ENCODE peak calls at places on chromosomes 13 and 19, in eight cellular contexts. One of them, this sample, is unnamed.

GRCh38 chr13:44068737-44069136 is 189.0 kb downstream of the LACC1 start:
- DNase-seq in HuH-7: no peak
- DNase-seq in lower leg skin: no peak
- DNase-seq in GOT3: no peak
- DNase-seq in NCI-H446: no peak
- DNase-seq in stimulated activated CD4-positive, alpha-beta T cell treated with anti-CD3 and anti-CD28 coated beads, Interleukin-1b, Interleukin-23, amount 100 ng/mL, for 24 hours: no peak
- DNase-seq in cardiac muscle cell: peak; percentile 50
- DNase-seq in activated CD4-positive, alpha-beta memory T cell treated with anti-CD3 and anti-CD28 coated beads, Interleukin-2, amount 10 ng/mL, durations not matched to agents 7 days and 5 days: no peak
- DNase-seq in this sample: no peak

GRCh38 chr13:60009300-60010248 is 154.2 kb downstream of the DIAPH3 start:
- DNase-seq in HuH-7: peak; percentile 17
- DNase-seq in lower leg skin: peak; percentile 56
- DNase-seq in GOT3: no peak
- DNase-seq in NCI-H446: no peak
- DNase-seq in stimulated activated CD4-positive, alpha-beta T cell treated with anti-CD3 and anti-CD28 coated beads, Interleukin-1b, Interleukin-23, amount 100 ng/mL, for 24 hours: no peak
- DNase-seq in cardiac muscle cell: no peak
- DNase-seq in activated CD4-positive, alpha-beta memory T cell treated with anti-CD3 and anti-CD28 coated beads, Interleukin-2, amount 10 ng/mL, durations not matched to agents 7 days and 5 days: no peak
- DNase-seq in this sample: no peak

GRCh38 chr19:4014541-4015491 is 7.3 kb downstream of the PIAS4 start:
- DNase-seq in HuH-7: no peak
- DNase-seq in lower leg skin: no peak
- DNase-seq in GOT3: no peak
- DNase-seq in NCI-H446: no peak
- DNase-seq in stimulated activated CD4-positive, alpha-beta T cell treated with anti-CD3 and anti-CD28 coated beads, Interleukin-1b, Interleukin-23, amount 100 ng/mL, for 24 hours: no peak
- DNase-seq in cardiac muscle cell: no peak
- DNase-seq in activated CD4-positive, alpha-beta memory T cell treated with anti-CD3 and anti-CD28 coated beads, Interleukin-2, amount 10 ng/mL, durations not matched to agents 7 days and 5 days: peak; percentile 60
- DNase-seq in this sample: no peak

GRCh38 chr13:38872693-38873092 is 117.9 kb downstream of the STOML3 start:
- DNase-seq in HuH-7: peak; percentile 34
- DNase-seq in lower leg skin: no peak
- DNase-seq in GOT3: no peak
- DNase-seq in NCI-H446: peak; percentile 73
- DNase-seq in stimulated activated CD4-positive, alpha-beta T cell treated with anti-CD3 and anti-CD28 coated beads, Interleukin-1b, Interleukin-23, amount 100 ng/mL, for 24 hours: peak; percentile 12
- DNase-seq in cardiac muscle cell: peak; percentile 57
- DNase-seq in activated CD4-positive, alpha-beta memory T cell treated with anti-CD3 and anti-CD28 coated beads, Interleukin-2, amount 10 ng/mL, durations not matched to agents 7 days and 5 days: peak; percentile 33
- DNase-seq in this sample: no peak

GRCh38 chr19:4063369-4064072 is 3.2 kb downstream of the ZBTB7A start:
- DNase-seq in HuH-7: no peak
- DNase-seq in lower leg skin: no peak
- DNase-seq in GOT3: no peak
- DNase-seq in NCI-H446: no peak
- DNase-seq in stimulated activated CD4-positive, alpha-beta T cell treated with anti-CD3 and anti-CD28 coated beads, Interleukin-1b, Interleukin-23, amount 100 ng/mL, for 24 hours: no peak
- DNase-seq in cardiac muscle cell: no peak
- DNase-seq in activated CD4-positive, alpha-beta memory T cell treated with anti-CD3 and anti-CD28 coated beads, Interleukin-2, amount 10 ng/mL, durations not matched to agents 7 days and 5 days: no peak
- DNase-seq in this sample: no peak

GRCh38 chr19:6076675-6077463 is 33.4 kb downstream of the RFX2 start:
- DNase-seq in HuH-7: no peak
- DNase-seq in lower leg skin: no peak
- DNase-seq in GOT3: no peak
- DNase-seq in NCI-H446: peak; percentile 30
- DNase-seq in stimulated activated CD4-positive, alpha-beta T cell treated with anti-CD3 and anti-CD28 coated beads, Interleukin-1b, Interleukin-23, amount 100 ng/mL, for 24 hours: no peak
- DNase-seq in cardiac muscle cell: peak; percentile 82
- DNase-seq in activated CD4-positive, alpha-beta memory T cell treated with anti-CD3 and anti-CD28 coated beads, Interleukin-2, amount 10 ng/mL, durations not matched to agents 7 days and 5 days: no peak
- DNase-seq in this sample: no peak

GRCh38 chr19:45577111-45577905 is 7.3 kb downstream of the OPA3 start:
- DNase-seq in HuH-7: peak; percentile 47
- DNase-seq in lower leg skin: no peak
- DNase-seq in GOT3: no peak
- DNase-seq in NCI-H446: no peak
- DNase-seq in stimulated activated CD4-positive, alpha-beta T cell treated with anti-CD3 and anti-CD28 coated beads, Interleukin-1b, Interleukin-23, amount 100 ng/mL, for 24 hours: no peak
- DNase-seq in cardiac muscle cell: peak; percentile 87
- DNase-seq in activated CD4-positive, alpha-beta memory T cell treated with anti-CD3 and anti-CD28 coated beads, Interleukin-2, amount 10 ng/mL, durations not matched to agents 7 days and 5 days: no peak
- DNase-seq in this sample: no peak

GRCh38 chr13:42732073-42732472 is 49.3 kb upstream of the FAM216B start:
- DNase-seq in HuH-7: no peak
- DNase-seq in lower leg skin: no peak
- DNase-seq in GOT3: no peak
- DNase-seq in NCI-H446: no peak
- DNase-seq in stimulated activated CD4-positive, alpha-beta T cell treated with anti-CD3 and anti-CD28 coated beads, Interleukin-1b, Interleukin-23, amount 100 ng/mL, for 24 hours: no peak
- DNase-seq in cardiac muscle cell: no peak
- DNase-seq in activated CD4-positive, alpha-beta memory T cell treated with anti-CD3 and anti-CD28 coated beads, Interleukin-2, amount 10 ng/mL, durations not matched to agents 7 days and 5 days: no peak
- DNase-seq in this sample: no peak

GRCh38 chr19:41939861-41940442 is 11.7 kb upstream of the ERFL start:
- DNase-seq in HuH-7: no peak
- DNase-seq in lower leg skin: no peak
- DNase-seq in GOT3: no peak
- DNase-seq in NCI-H446: no peak
- DNase-seq in stimulated activated CD4-positive, alpha-beta T cell treated with anti-CD3 and anti-CD28 coated beads, Interleukin-1b, Interleukin-23, amount 100 ng/mL, for 24 hours: no peak
- DNase-seq in cardiac muscle cell: no peak
- DNase-seq in activated CD4-positive, alpha-beta memory T cell treated with anti-CD3 and anti-CD28 coated beads, Interleukin-2, amount 10 ng/mL, durations not matched to agents 7 days and 5 days: no peak
- DNase-seq in this sample: peak; percentile 58

GRCh38 chr13:102598061-102598460 is 1.3 kb downstream of the TPP2 start:
- DNase-seq in HuH-7: no peak
- DNase-seq in lower leg skin: no peak
- DNase-seq in GOT3: no peak
- DNase-seq in NCI-H446: no peak
- DNase-seq in stimulated activated CD4-positive, alpha-beta T cell treated with anti-CD3 and anti-CD28 coated beads, Interleukin-1b, Interleukin-23, amount 100 ng/mL, for 24 hours: no peak
- DNase-seq in cardiac muscle cell: no peak
- DNase-seq in activated CD4-positive, alpha-beta memory T cell treated with anti-CD3 and anti-CD28 coated beads, Interleukin-2, amount 10 ng/mL, durations not matched to agents 7 days and 5 days: no peak
- DNase-seq in this sample: no peak

GRCh38 chr19:50667177-50667758 is 18.0 kb downstream of the C19orf81 start:
- DNase-seq in HuH-7: no peak
- DNase-seq in lower leg skin: no peak
- DNase-seq in GOT3: no peak
- DNase-seq in NCI-H446: no peak
- DNase-seq in stimulated activated CD4-positive, alpha-beta T cell treated with anti-CD3 and anti-CD28 coated beads, Interleukin-1b, Interleukin-23, amount 100 ng/mL, for 24 hours: no peak
- DNase-seq in cardiac muscle cell: no peak
- DNase-seq in activated CD4-positive, alpha-beta memory T cell treated with anti-CD3 and anti-CD28 coated beads, Interleukin-2, amount 10 ng/mL, durations not matched to agents 7 days and 5 days: no peak
- DNase-seq in this sample: no peak

GRCh38 chr13:101424381-101425155 is 8.3 kb upstream of the NALCN start:
- DNase-seq in HuH-7: peak; percentile 1
- DNase-seq in lower leg skin: no peak
- DNase-seq in GOT3: no peak
- DNase-seq in NCI-H446: no peak
- DNase-seq in stimulated activated CD4-positive, alpha-beta T cell treated with anti-CD3 and anti-CD28 coated beads, Interleukin-1b, Interleukin-23, amount 100 ng/mL, for 24 hours: no peak
- DNase-seq in cardiac muscle cell: peak; percentile 2
- DNase-seq in activated CD4-positive, alpha-beta memory T cell treated with anti-CD3 and anti-CD28 coated beads, Interleukin-2, amount 10 ng/mL, durations not matched to agents 7 days and 5 days: no peak
- DNase-seq in this sample: no peak

GRCh38 chr19:9914001-9914314 is 22.4 kb downstream of the OLFM2 start:
- DNase-seq in HuH-7: peak; percentile 56
- DNase-seq in lower leg skin: no peak
- DNase-seq in GOT3: no peak
- DNase-seq in NCI-H446: no peak
- DNase-seq in stimulated activated CD4-positive, alpha-beta T cell treated with anti-CD3 and anti-CD28 coated beads, Interleukin-1b, Interleukin-23, amount 100 ng/mL, for 24 hours: no peak
- DNase-seq in cardiac muscle cell: no peak
- DNase-seq in activated CD4-positive, alpha-beta memory T cell treated with anti-CD3 and anti-CD28 coated beads, Interleukin-2, amount 10 ng/mL, durations not matched to agents 7 days and 5 days: no peak
- DNase-seq in this sample: no peak

GRCh38 chr19:46435009-46435408 is 6.3 kb upstream of the PNMA8C start:
- DNase-seq in HuH-7: no peak
- DNase-seq in lower leg skin: no peak
- DNase-seq in GOT3: no peak
- DNase-seq in NCI-H446: no peak
- DNase-seq in stimulated activated CD4-positive, alpha-beta T cell treated with anti-CD3 and anti-CD28 coated beads, Interleukin-1b, Interleukin-23, amount 100 ng/mL, for 24 hours: no peak
- DNase-seq in cardiac muscle cell: no peak
- DNase-seq in activated CD4-positive, alpha-beta memory T cell treated with anti-CD3 and anti-CD28 coated beads, Interleukin-2, amount 10 ng/mL, durations not matched to agents 7 days and 5 days: no peak
- DNase-seq in this sample: no peak

GRCh38 chr13:106348032-106348431 is 187.4 kb downstream of the EFNB2 start:
- DNase-seq in HuH-7: no peak
- DNase-seq in lower leg skin: no peak
- DNase-seq in GOT3: no peak
- DNase-seq in NCI-H446: no peak
- DNase-seq in stimulated activated CD4-positive, alpha-beta T cell treated with anti-CD3 and anti-CD28 coated beads, Interleukin-1b, Interleukin-23, amount 100 ng/mL, for 24 hours: no peak
- DNase-seq in cardiac muscle cell: peak; percentile 50
- DNase-seq in activated CD4-positive, alpha-beta memory T cell treated with anti-CD3 and anti-CD28 coated beads, Interleukin-2, amount 10 ng/mL, durations not matched to agents 7 days and 5 days: no peak
- DNase-seq in this sample: no peak

GRCh38 chr19:19499272-19499995 is 15.9 kb downstream of the TSSK6 start:
- DNase-seq in HuH-7: no peak
- DNase-seq in lower leg skin: no peak
- DNase-seq in GOT3: no peak
- DNase-seq in NCI-H446: no peak
- DNase-seq in stimulated activated CD4-positive, alpha-beta T cell treated with anti-CD3 and anti-CD28 coated beads, Interleukin-1b, Interleukin-23, amount 100 ng/mL, for 24 hours: no peak
- DNase-seq in cardiac muscle cell: no peak
- DNase-seq in activated CD4-positive, alpha-beta memory T cell treated with anti-CD3 and anti-CD28 coated beads, Interleukin-2, amount 10 ng/mL, durations not matched to agents 7 days and 5 days: no peak
- DNase-seq in this sample: no peak

GRCh38 chr13:107581009-107581408 is 634.3 kb downstream of the LIG4 start:
- DNase-seq in HuH-7: no peak
- DNase-seq in lower leg skin: no peak
- DNase-seq in GOT3: no peak
- DNase-seq in NCI-H446: no peak
- DNase-seq in stimulated activated CD4-positive, alpha-beta T cell treated with anti-CD3 and anti-CD28 coated beads, Interleukin-1b, Interleukin-23, amount 100 ng/mL, for 24 hours: no peak
- DNase-seq in cardiac muscle cell: no peak
- DNase-seq in activated CD4-positive, alpha-beta memory T cell treated with anti-CD3 and anti-CD28 coated beads, Interleukin-2, amount 10 ng/mL, durations not matched to agents 7 days and 5 days: no peak
- DNase-seq in this sample: no peak

GRCh38 chr13:34967851-34968562 is 25.9 kb downstream of the NBEA start:
- DNase-seq in HuH-7: no peak
- DNase-seq in lower leg skin: no peak
- DNase-seq in GOT3: no peak
- DNase-seq in NCI-H446: no peak
- DNase-seq in stimulated activated CD4-positive, alpha-beta T cell treated with anti-CD3 and anti-CD28 coated beads, Interleukin-1b, Interleukin-23, amount 100 ng/mL, for 24 hours: no peak
- DNase-seq in cardiac muscle cell: no peak
- DNase-seq in activated CD4-positive, alpha-beta memory T cell treated with anti-CD3 and anti-CD28 coated beads, Interleukin-2, amount 10 ng/mL, durations not matched to agents 7 days and 5 days: no peak
- DNase-seq in this sample: no peak

GRCh38 chr19:10105241-10106099 is 692 bp upstream of the PPAN start:
- DNase-seq in HuH-7: no peak
- DNase-seq in lower leg skin: no peak
- DNase-seq in GOT3: no peak
- DNase-seq in NCI-H446: no peak
- DNase-seq in stimulated activated CD4-positive, alpha-beta T cell treated with anti-CD3 and anti-CD28 coated beads, Interleukin-1b, Interleukin-23, amount 100 ng/mL, for 24 hours: peak; percentile 69
- DNase-seq in cardiac muscle cell: no peak
- DNase-seq in activated CD4-positive, alpha-beta memory T cell treated with anti-CD3 and anti-CD28 coated beads, Interleukin-2, amount 10 ng/mL, durations not matched to agents 7 days and 5 days: peak; percentile 73
- DNase-seq in this sample: no peak

GRCh38 chr19:29623726-29624488 is 17.8 kb downstream of the POP4 start:
- DNase-seq in HuH-7: no peak
- DNase-seq in lower leg skin: no peak
- DNase-seq in GOT3: no peak
- DNase-seq in NCI-H446: no peak
- DNase-seq in stimulated activated CD4-positive, alpha-beta T cell treated with anti-CD3 and anti-CD28 coated beads, Interleukin-1b, Interleukin-23, amount 100 ng/mL, for 24 hours: peak; percentile 22
- DNase-seq in cardiac muscle cell: no peak
- DNase-seq in activated CD4-positive, alpha-beta memory T cell treated with anti-CD3 and anti-CD28 coated beads, Interleukin-2, amount 10 ng/mL, durations not matched to agents 7 days and 5 days: peak; percentile 81
- DNase-seq in this sample: no peak

GRCh38 chr13:113927661-113928581 is 46.0 kb downstream of the C13orf46 start:
- DNase-seq in HuH-7: no peak
- DNase-seq in lower leg skin: peak; percentile 79
- DNase-seq in GOT3: peak; percentile 37
- DNase-seq in NCI-H446: no peak
- DNase-seq in stimulated activated CD4-positive, alpha-beta T cell treated with anti-CD3 and anti-CD28 coated beads, Interleukin-1b, Interleukin-23, amount 100 ng/mL, for 24 hours: no peak
- DNase-seq in cardiac muscle cell: peak; percentile 97
- DNase-seq in activated CD4-positive, alpha-beta memory T cell treated with anti-CD3 and anti-CD28 coated beads, Interleukin-2, amount 10 ng/mL, durations not matched to agents 7 days and 5 days: no peak
- DNase-seq in this sample: peak; percentile 45

GRCh38 chr19:42065051-42065450 is 5.0 kb downstream of the GRIK5 start:
- DNase-seq in HuH-7: no peak
- DNase-seq in lower leg skin: no peak
- DNase-seq in GOT3: no peak
- DNase-seq in NCI-H446: no peak
- DNase-seq in stimulated activated CD4-positive, alpha-beta T cell treated with anti-CD3 and anti-CD28 coated beads, Interleukin-1b, Interleukin-23, amount 100 ng/mL, for 24 hours: no peak
- DNase-seq in cardiac muscle cell: no peak
- DNase-seq in activated CD4-positive, alpha-beta memory T cell treated with anti-CD3 and anti-CD28 coated beads, Interleukin-2, amount 10 ng/mL, durations not matched to agents 7 days and 5 days: no peak
- DNase-seq in this sample: no peak

GRCh38 chr19:48968179-48968661 is 3.1 kb downstream of the FTL start:
- DNase-seq in HuH-7: no peak
- DNase-seq in lower leg skin: no peak
- DNase-seq in GOT3: no peak
- DNase-seq in NCI-H446: no peak
- DNase-seq in stimulated activated CD4-positive, alpha-beta T cell treated with anti-CD3 and anti-CD28 coated beads, Interleukin-1b, Interleukin-23, amount 100 ng/mL, for 24 hours: no peak
- DNase-seq in cardiac muscle cell: peak; percentile 74
- DNase-seq in activated CD4-positive, alpha-beta memory T cell treated with anti-CD3 and anti-CD28 coated beads, Interleukin-2, amount 10 ng/mL, durations not matched to agents 7 days and 5 days: no peak
- DNase-seq in this sample: no peak

GRCh38 chr13:111110054-111110453 is 5.1 kb upstream of the ARHGEF7 start:
- DNase-seq in HuH-7: no peak
- DNase-seq in lower leg skin: no peak
- DNase-seq in GOT3: no peak
- DNase-seq in NCI-H446: no peak
- DNase-seq in stimulated activated CD4-positive, alpha-beta T cell treated with anti-CD3 and anti-CD28 coated beads, Interleukin-1b, Interleukin-23, amount 100 ng/mL, for 24 hours: no peak
- DNase-seq in cardiac muscle cell: no peak
- DNase-seq in activated CD4-positive, alpha-beta memory T cell treated with anti-CD3 and anti-CD28 coated beads, Interleukin-2, amount 10 ng/mL, durations not matched to agents 7 days and 5 days: no peak
- DNase-seq in this sample: no peak

GRCh38 chr13:79385694-79386093 is 20.4 kb downstream of the RBM26 start:
- DNase-seq in HuH-7: no peak
- DNase-seq in lower leg skin: no peak
- DNase-seq in GOT3: no peak
- DNase-seq in NCI-H446: no peak
- DNase-seq in stimulated activated CD4-positive, alpha-beta T cell treated with anti-CD3 and anti-CD28 coated beads, Interleukin-1b, Interleukin-23, amount 100 ng/mL, for 24 hours: no peak
- DNase-seq in cardiac muscle cell: no peak
- DNase-seq in activated CD4-positive, alpha-beta memory T cell treated with anti-CD3 and anti-CD28 coated beads, Interleukin-2, amount 10 ng/mL, durations not matched to agents 7 days and 5 days: peak; percentile 33
- DNase-seq in this sample: no peak

GRCh38 chr19:1087813-1088418 is 7.3 kb downstream of the POLR2E start:
- DNase-seq in HuH-7: no peak
- DNase-seq in lower leg skin: no peak
- DNase-seq in GOT3: no peak
- DNase-seq in NCI-H446: no peak
- DNase-seq in stimulated activated CD4-positive, alpha-beta T cell treated with anti-CD3 and anti-CD28 coated beads, Interleukin-1b, Interleukin-23, amount 100 ng/mL, for 24 hours: no peak
- DNase-seq in cardiac muscle cell: no peak
- DNase-seq in activated CD4-positive, alpha-beta memory T cell treated with anti-CD3 and anti-CD28 coated beads, Interleukin-2, amount 10 ng/mL, durations not matched to agents 7 days and 5 days: peak; percentile 54
- DNase-seq in this sample: no peak

GRCh38 chr19:39296906-39297305 is 699 bp downstream of the IFNL1 start:
- DNase-seq in HuH-7: no peak
- DNase-seq in lower leg skin: no peak
- DNase-seq in GOT3: no peak
- DNase-seq in NCI-H446: no peak
- DNase-seq in stimulated activated CD4-positive, alpha-beta T cell treated with anti-CD3 and anti-CD28 coated beads, Interleukin-1b, Interleukin-23, amount 100 ng/mL, for 24 hours: no peak
- DNase-seq in cardiac muscle cell: no peak
- DNase-seq in activated CD4-positive, alpha-beta memory T cell treated with anti-CD3 and anti-CD28 coated beads, Interleukin-2, amount 10 ng/mL, durations not matched to agents 7 days and 5 days: no peak
- DNase-seq in this sample: no peak

GRCh38 chr13:28655566-28655965 is 3.4 kb upstream of the POMP start:
- DNase-seq in HuH-7: no peak
- DNase-seq in lower leg skin: no peak
- DNase-seq in GOT3: no peak
- DNase-seq in NCI-H446: no peak
- DNase-seq in stimulated activated CD4-positive, alpha-beta T cell treated with anti-CD3 and anti-CD28 coated beads, Interleukin-1b, Interleukin-23, amount 100 ng/mL, for 24 hours: no peak
- DNase-seq in cardiac muscle cell: peak; percentile 46
- DNase-seq in activated CD4-positive, alpha-beta memory T cell treated with anti-CD3 and anti-CD28 coated beads, Interleukin-2, amount 10 ng/mL, durations not matched to agents 7 days and 5 days: no peak
- DNase-seq in this sample: no peak

GRCh38 chr19:38901683-38902082 is 1.9 kb downstream of the NFKBIB start:
- DNase-seq in HuH-7: no peak
- DNase-seq in lower leg skin: no peak
- DNase-seq in GOT3: no peak
- DNase-seq in NCI-H446: no peak
- DNase-seq in stimulated activated CD4-positive, alpha-beta T cell treated with anti-CD3 and anti-CD28 coated beads, Interleukin-1b, Interleukin-23, amount 100 ng/mL, for 24 hours: no peak
- DNase-seq in cardiac muscle cell: no peak
- DNase-seq in activated CD4-positive, alpha-beta memory T cell treated with anti-CD3 and anti-CD28 coated beads, Interleukin-2, amount 10 ng/mL, durations not matched to agents 7 days and 5 days: no peak
- DNase-seq in this sample: no peak

GRCh38 chr13:44934724-44935123 is 54.5 kb downstream of the NUFIP1 start:
- DNase-seq in HuH-7: no peak
- DNase-seq in lower leg skin: no peak
- DNase-seq in GOT3: no peak
- DNase-seq in NCI-H446: no peak
- DNase-seq in stimulated activated CD4-positive, alpha-beta T cell treated with anti-CD3 and anti-CD28 coated beads, Interleukin-1b, Interleukin-23, amount 100 ng/mL, for 24 hours: no peak
- DNase-seq in cardiac muscle cell: peak; percentile 55
- DNase-seq in activated CD4-positive, alpha-beta memory T cell treated with anti-CD3 and anti-CD28 coated beads, Interleukin-2, amount 10 ng/mL, durations not matched to agents 7 days and 5 days: no peak
- DNase-seq in this sample: no peak